ENCODE peak calls at places on chromosomes 12 and 14, in six cellular contexts. One of them, this sample, is unnamed.
A peak's percentile ranks its signal among the peaks of the same experiment; 100 is the strongest.

GRCh38 chr14:35333347-35333730 is 41.2 kb downstream of the PSMA6 start:
- DNase-seq in fibroblast of mammary gland: no peak
- DNase-seq in heart right ventricle: no peak
- DNase-seq in CD8-positive, alpha-beta T cell: no peak
- DNase-seq in kidney epithelial cell: no peak
- DNase-seq in H7: peak; percentile 58
- DNase-seq in this sample: no peak

GRCh38 chr14:20539906-20540305 is 20.9 kb downstream of the RNASE9 start:
- DNase-seq in H7: no peak
- DNase-seq in fibroblast of mammary gland: no peak
- DNase-seq in CD8-positive, alpha-beta T cell: no peak
- DNase-seq in kidney epithelial cell: no peak
- DNase-seq in heart right ventricle: no peak
- DNase-seq in this sample: no peak

GRCh38 chr14:66117600-66117999 is 368.6 kb upstream of the CCDC196 start:
- DNase-seq in CD8-positive, alpha-beta T cell: no peak
- DNase-seq in fibroblast of mammary gland: peak; percentile 67
- DNase-seq in kidney epithelial cell: peak; percentile 52
- DNase-seq in H7: no peak
- DNase-seq in heart right ventricle: no peak
- DNase-seq in this sample: no peak

GRCh38 chr12:1357171-1357570 is 237.2 kb downstream of the FBXL14 start:
- DNase-seq in CD8-positive, alpha-beta T cell: no peak
- DNase-seq in kidney epithelial cell: no peak
- DNase-seq in H7: no peak
- DNase-seq in fibroblast of mammary gland: no peak
- DNase-seq in heart right ventricle: no peak
- DNase-seq in this sample: no peak

GRCh38 chr14:77000340-77001235 is 27.9 kb downstream of the IRF2BPL start:
- DNase-seq in kidney epithelial cell: no peak
- DNase-seq in CD8-positive, alpha-beta T cell: no peak
- DNase-seq in fibroblast of mammary gland: peak; percentile 39
- DNase-seq in H7: peak; percentile 67
- DNase-seq in heart right ventricle: peak; percentile 37
- DNase-seq in this sample: no peak

GRCh38 chr14:22386924-22387775 is 201.9 kb downstream of the DAD1 start:
- DNase-seq in CD8-positive, alpha-beta T cell: peak; percentile 3
- DNase-seq in kidney epithelial cell: no peak
- DNase-seq in heart right ventricle: no peak
- DNase-seq in H7: peak; percentile 84
- DNase-seq in fibroblast of mammary gland: peak; percentile 72
- DNase-seq in this sample: peak; percentile 76

GRCh38 chr14:51552768-51553426 is 98.8 kb upstream of the FRMD6 start:
- DNase-seq in fibroblast of mammary gland: no peak
- DNase-seq in H7: no peak
- DNase-seq in heart right ventricle: no peak
- DNase-seq in CD8-positive, alpha-beta T cell: no peak
- DNase-seq in kidney epithelial cell: no peak
- DNase-seq in this sample: no peak

GRCh38 chr12:108594-108993 is 42.0 kb downstream of the IQSEC3 start:
- DNase-seq in CD8-positive, alpha-beta T cell: no peak
- DNase-seq in kidney epithelial cell: no peak
- DNase-seq in heart right ventricle: peak; percentile 54
- DNase-seq in H7: no peak
- DNase-seq in fibroblast of mammary gland: no peak
- DNase-seq in this sample: no peak

GRCh38 chr14:20469890-20470858 is 968 bp downstream of the PNP start:
- DNase-seq in kidney epithelial cell: no peak
- DNase-seq in H7: peak; percentile 42
- DNase-seq in fibroblast of mammary gland: peak; percentile 88
- DNase-seq in heart right ventricle: no peak
- DNase-seq in CD8-positive, alpha-beta T cell: peak; percentile 32
- DNase-seq in this sample: peak; percentile 50

GRCh38 chr14:90179809-90180779 is 76.3 kb upstream of the PSMC1 start:
- DNase-seq in fibroblast of mammary gland: no peak
- DNase-seq in H7: no peak
- DNase-seq in heart right ventricle: no peak
- DNase-seq in kidney epithelial cell: no peak
- DNase-seq in CD8-positive, alpha-beta T cell: no peak
- DNase-seq in this sample: no peak

GRCh38 chr12:49482095-49483051 is 56.5 kb upstream of the KCNH3 start:
- DNase-seq in CD8-positive, alpha-beta T cell: no peak
- DNase-seq in H7: no peak
- DNase-seq in fibroblast of mammary gland: no peak
- DNase-seq in kidney epithelial cell: no peak
- DNase-seq in heart right ventricle: no peak
- DNase-seq in this sample: no peak

GRCh38 chr14:61716956-61717355 is 21.6 kb downstream of the HIF1A start:
- DNase-seq in kidney epithelial cell: no peak
- DNase-seq in H7: no peak
- DNase-seq in heart right ventricle: no peak
- DNase-seq in fibroblast of mammary gland: no peak
- DNase-seq in CD8-positive, alpha-beta T cell: no peak
- DNase-seq in this sample: no peak

GRCh38 chr12:27505771-27506170 is 18.2 kb upstream of the PPFIBP1 start:
- DNase-seq in heart right ventricle: no peak
- DNase-seq in fibroblast of mammary gland: peak; percentile 61
- DNase-seq in kidney epithelial cell: no peak
- DNase-seq in CD8-positive, alpha-beta T cell: no peak
- DNase-seq in H7: no peak
- DNase-seq in this sample: no peak

GRCh38 chr14:89807151-89807550 is 147.4 kb downstream of the EFCAB11 start:
- DNase-seq in fibroblast of mammary gland: no peak
- DNase-seq in CD8-positive, alpha-beta T cell: no peak
- DNase-seq in kidney epithelial cell: no peak
- DNase-seq in heart right ventricle: no peak
- DNase-seq in H7: no peak
- DNase-seq in this sample: no peak

GRCh38 chr12:130434560-130434959 is 96.9 kb downstream of the PIWIL1 start:
- DNase-seq in H7: no peak
- DNase-seq in CD8-positive, alpha-beta T cell: no peak
- DNase-seq in fibroblast of mammary gland: no peak
- DNase-seq in heart right ventricle: no peak
- DNase-seq in kidney epithelial cell: no peak
- DNase-seq in this sample: no peak

GRCh38 chr12:39275846-39276245 is 167.1 kb downstream of the KIF21A start:
- DNase-seq in kidney epithelial cell: no peak
- DNase-seq in fibroblast of mammary gland: no peak
- DNase-seq in CD8-positive, alpha-beta T cell: no peak
- DNase-seq in H7: no peak
- DNase-seq in heart right ventricle: no peak
- DNase-seq in this sample: no peak

GRCh38 chr14:74697543-74697942 is 15.3 kb downstream of the AREL1 start:
- DNase-seq in CD8-positive, alpha-beta T cell: no peak
- DNase-seq in fibroblast of mammary gland: peak; percentile 92
- DNase-seq in H7: no peak
- DNase-seq in heart right ventricle: no peak
- DNase-seq in kidney epithelial cell: no peak
- DNase-seq in this sample: no peak

GRCh38 chr12:43309845-43310405 is 242.1 kb downstream of the ADAMTS20 start:
- DNase-seq in H7: no peak
- DNase-seq in kidney epithelial cell: no peak
- DNase-seq in CD8-positive, alpha-beta T cell: no peak
- DNase-seq in heart right ventricle: no peak
- DNase-seq in fibroblast of mammary gland: peak; percentile 88
- DNase-seq in this sample: no peak

GRCh38 chr12:51442324-51442723 is 17.7 kb downstream of the SLC4A8 start:
- DNase-seq in H7: no peak
- DNase-seq in kidney epithelial cell: no peak
- DNase-seq in heart right ventricle: no peak
- DNase-seq in CD8-positive, alpha-beta T cell: no peak
- DNase-seq in fibroblast of mammary gland: peak; percentile 76
- DNase-seq in this sample: no peak

GRCh38 chr14:43647302-43647701 is 859.8 kb downstream of the FSCB start:
- DNase-seq in kidney epithelial cell: no peak
- DNase-seq in CD8-positive, alpha-beta T cell: no peak
- DNase-seq in fibroblast of mammary gland: no peak
- DNase-seq in H7: no peak
- DNase-seq in heart right ventricle: no peak
- DNase-seq in this sample: no peak

GRCh38 chr12:88399811-88400210 is 180.5 kb downstream of the KITLG start:
- DNase-seq in H7: no peak
- DNase-seq in fibroblast of mammary gland: no peak
- DNase-seq in heart right ventricle: no peak
- DNase-seq in kidney epithelial cell: no peak
- DNase-seq in CD8-positive, alpha-beta T cell: no peak
- DNase-seq in this sample: no peak

GRCh38 chr12:2768224-2768961 is 26.4 kb upstream of the FKBP4 start:
- DNase-seq in fibroblast of mammary gland: no peak
- DNase-seq in heart right ventricle: no peak
- DNase-seq in CD8-positive, alpha-beta T cell: no peak
- DNase-seq in kidney epithelial cell: no peak
- DNase-seq in H7: no peak
- DNase-seq in this sample: no peak

GRCh38 chr12:110579889-110580253 is 3.2 kb downstream of the PPTC7 start:
- DNase-seq in heart right ventricle: no peak
- DNase-seq in CD8-positive, alpha-beta T cell: no peak
- DNase-seq in H7: no peak
- DNase-seq in fibroblast of mammary gland: no peak
- DNase-seq in kidney epithelial cell: no peak
- DNase-seq in this sample: no peak

GRCh38 chr12:110578522-110579238 is 4.4 kb downstream of the PPTC7 start:
- DNase-seq in fibroblast of mammary gland: no peak
- DNase-seq in CD8-positive, alpha-beta T cell: no peak
- DNase-seq in kidney epithelial cell: no peak
- DNase-seq in heart right ventricle: no peak
- DNase-seq in H7: no peak
- DNase-seq in this sample: no peak

GRCh38 chr12:110577717-110578521 is 5.2 kb downstream of the PPTC7 start:
- DNase-seq in kidney epithelial cell: no peak
- DNase-seq in H7: no peak
- DNase-seq in fibroblast of mammary gland: peak; percentile 94
- DNase-seq in heart right ventricle: no peak
- DNase-seq in CD8-positive, alpha-beta T cell: peak; percentile 11
- DNase-seq in this sample: no peak

GRCh38 chr12:110581951-110582285 is 1.2 kb downstream of the PPTC7 start:
- DNase-seq in H7: peak; percentile 53
- DNase-seq in kidney epithelial cell: no peak
- DNase-seq in fibroblast of mammary gland: no peak
- DNase-seq in heart right ventricle: no peak
- DNase-seq in CD8-positive, alpha-beta T cell: no peak
- DNase-seq in this sample: no peak

GRCh38 chr12:110579239-110579888 is 3.8 kb downstream of the PPTC7 start:
- DNase-seq in fibroblast of mammary gland: no peak
- DNase-seq in CD8-positive, alpha-beta T cell: no peak
- DNase-seq in kidney epithelial cell: no peak
- DNase-seq in H7: no peak
- DNase-seq in heart right ventricle: no peak
- DNase-seq in this sample: no peak
- H3K4me3 ChIP-seq in fibroblast of mammary gland: no peak overlapping the region
- H3K4me3 ChIP-seq in CD8-positive, alpha-beta T cell: no peak overlapping the region
- H3K4me3 ChIP-seq in kidney epithelial cell: no peak overlapping the region
- H3K4me3 ChIP-seq in H7: no peak overlapping the region
- H3K4me3 ChIP-seq in heart right ventricle: no peak overlapping the region
- H3K4me3 ChIP-seq in this sample: no peak overlapping the region

DNA sequence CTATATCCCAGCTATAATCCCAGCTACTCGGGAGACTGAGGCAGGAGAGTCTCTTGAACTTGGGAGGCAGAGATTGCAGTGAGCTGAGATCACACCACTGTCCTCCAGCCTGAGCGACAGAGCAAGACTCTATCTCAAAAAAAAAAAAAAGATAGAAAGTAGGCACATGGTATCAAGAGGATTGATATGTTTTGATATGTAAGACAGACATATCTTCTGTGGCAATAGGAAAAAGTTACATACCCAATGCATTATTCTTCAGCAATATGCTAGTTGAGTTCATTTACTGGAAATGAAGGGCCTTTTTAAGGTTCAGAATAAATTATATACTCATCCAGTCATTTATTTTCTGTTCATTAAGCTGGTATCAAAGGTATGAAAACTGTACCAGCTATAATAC is 393.4 kb downstream of the GLT1D1 start:
- DNase-seq in H7: no peak
- DNase-seq in fibroblast of mammary gland: no peak
- DNase-seq in heart right ventricle: no peak
- DNase-seq in CD8-positive, alpha-beta T cell: no peak
- DNase-seq in kidney epithelial cell: no peak
- DNase-seq in this sample: no peak
- H3K4me3 ChIP-seq in H7: no peak overlapping the region
- H3K4me3 ChIP-seq in fibroblast of mammary gland: no peak overlapping the region
- H3K4me3 ChIP-seq in heart right ventricle: no peak overlapping the region
- H3K4me3 ChIP-seq in CD8-positive, alpha-beta T cell: no peak overlapping the region
- H3K4me3 ChIP-seq in kidney epithelial cell: no peak overlapping the region
- H3K4me3 ChIP-seq in this sample: no peak overlapping the region

GRCh38 chr12:108129017-108129812 is at the start of gene WSCD2:
- DNase-seq in kidney epithelial cell: no peak
- DNase-seq in H7: peak; percentile 91
- DNase-seq in heart right ventricle: peak; percentile 46
- DNase-seq in fibroblast of mammary gland: no peak
- DNase-seq in CD8-positive, alpha-beta T cell: no peak
- DNase-seq in this sample: no peak
- H3K4me3 ChIP-seq in kidney epithelial cell: no peak within 1 kb of the TSS
- H3K4me3 ChIP-seq in H7: peak within 1 kb of the TSS; percentile 51
- H3K4me3 ChIP-seq in heart right ventricle: peak within 1 kb of the TSS; percentile 32
- H3K4me3 ChIP-seq in fibroblast of mammary gland: no peak within 1 kb of the TSS
- H3K4me3 ChIP-seq in CD8-positive, alpha-beta T cell: no peak within 1 kb of the TSS
- H3K4me3 ChIP-seq in this sample: peak within 1 kb of the TSS; percentile 6

GRCh38 chr12:12749433-12749832 is 32.3 kb downstream of the CDKN1B start:
- DNase-seq in kidney epithelial cell: no peak
- DNase-seq in heart right ventricle: no peak
- DNase-seq in CD8-positive, alpha-beta T cell: no peak
- DNase-seq in fibroblast of mammary gland: peak; percentile 87
- DNase-seq in H7: no peak
- DNase-seq in this sample: no peak
- H3K4me3 ChIP-seq in kidney epithelial cell: no peak overlapping the region
- H3K4me3 ChIP-seq in heart right ventricle: no peak overlapping the region
- H3K4me3 ChIP-seq in CD8-positive, alpha-beta T cell: no peak overlapping the region
- H3K4me3 ChIP-seq in fibroblast of mammary gland: peak overlapping the region; percentile 44
- H3K4me3 ChIP-seq in H7: no peak overlapping the region
- H3K4me3 ChIP-seq in this sample: no peak overlapping the region